ENCODE peak calls at places on chromosome X, in seven cellular contexts. F, W, S, E, X, V and G are unnamed samples.

GRCh38 chrX:13939741-13940597 is 89.7 kb downstream of the GEMIN8 start:
- DNase-seq in F (no peak), W (no peak), S (no peak), E (peak), X (no peak), V (peak), G (no peak)

GRCh38 chrX:98605941-98606340 is 1722.2 kb downstream of the RPA4 start:
- DNase-seq in F (no peak), W (no peak), S (no peak), E (no peak), X (no peak), V (no peak), G (no peak)

GRCh38 chrX:49879656-49880277 is 483 bp downstream of the USP27X start:
- DNase-seq in F (no peak), W (no peak), S (no peak), E (no peak), X (peak), V (no peak), G (no peak)

GRCh38 chrX:71565634-71566033 is 12.6 kb upstream of the GCNA start:
- DNase-seq in F (no peak), W (no peak), S (no peak), E (no peak), X (no peak), V (no peak), G (no peak)

GRCh38 chrX:128846385-128846784 is 676.9 kb downstream of the SMARCA1 start:
- DNase-seq in F (no peak), W (peak), S (no peak), E (no peak), X (no peak), V (no peak), G (no peak)

GRCh38 chrX:111098874-111099273 is 2.9 kb downstream of the PAK3 start:
- DNase-seq in F (peak), W (peak), S (peak), E (peak), X (peak), V (peak), G (peak)

GRCh38 chrX:13488706-13489105 is 80.7 kb upstream of the EGFL6 start:
- DNase-seq in F (no peak), W (no peak), S (no peak), E (no peak), X (no peak), V (peak), G (no peak)

GRCh38 chrX:38215141-38215540 is 5.5 kb downstream of the SRPX start:
- DNase-seq in F (no peak), W (no peak), S (no peak), E (peak), X (peak), V (no peak), G (no peak)

GRCh38 chrX:11665144-11666040 is at the start of gene ARHGAP6:
- DNase-seq in F (peak), W (no peak), S (no peak), E (peak), X (peak), V (no peak), G (no peak)

GRCh38 chrX:12309040-12309732 is 170.9 kb downstream of the FRMPD4 start:
- DNase-seq in F (no peak), W (no peak), S (no peak), E (no peak), X (no peak), V (no peak), G (no peak)

GRCh38 chrX:106220177-106220576 is 52.1 kb downstream of the PWWP3B start:
- DNase-seq in F (no peak), W (peak), S (no peak), E (no peak), X (no peak), V (no peak), G (peak)

GRCh38 chrX:15750611-15751159 is 12.6 kb downstream of the CA5B start:
- DNase-seq in F (no peak), W (no peak), S (no peak), E (peak), X (peak), V (no peak), G (no peak)

GRCh38 chrX:32877592-32877991 is 333.8 kb downstream of the DMD start:
- DNase-seq in F (no peak), W (no peak), S (no peak), E (peak), X (no peak), V (no peak), G (no peak)

GRCh38 chrX:24485323-24485722 is 20.2 kb downstream of the PDK3 start:
- DNase-seq in F (no peak), W (no peak), S (no peak), E (no peak), X (no peak), V (no peak), G (no peak)

GRCh38 chrX:12021708-12022107 is 116.6 kb upstream of the FRMPD4 start:
- DNase-seq in F (no peak), W (no peak), S (no peak), E (no peak), X (no peak), V (no peak), G (no peak)

GRCh38 chrX:57771689-57772088 is 91.6 kb upstream of the NLRP2B start:
- DNase-seq in F (no peak), W (no peak), S (no peak), E (peak), X (peak), V (no peak), G (no peak)

GRCh38 chrX:24423960-24424359 is 41.1 kb upstream of the PDK3 start:
- DNase-seq in F (no peak), W (no peak), S (no peak), E (no peak), X (no peak), V (no peak), G (no peak)

GRCh38 chrX:72314881-72315280 is 9.2 kb upstream of the CITED1 start:
- DNase-seq in F (no peak), W (no peak), S (no peak), E (no peak), X (no peak), V (no peak), G (no peak)

GRCh38 chrX:41302293-41302868 is 31.6 kb upstream of the DDX3X start:
- DNase-seq in F (no peak), W (no peak), S (no peak), E (no peak), X (peak), V (no peak), G (no peak)

GRCh38 chrX:24243692-24244091 is 70.2 kb downstream of the SUPT20HL2 start:
- DNase-seq in F (no peak), W (no peak), S (no peak), E (no peak), X (no peak), V (no peak), G (no peak)

GRCh38 chrX:19904778-19905367 is 17.5 kb upstream of the SH3KBP1 start:
- DNase-seq in F (no peak), W (peak), S (no peak), E (no peak), X (peak), V (peak), G (peak)

GRCh38 chrX:94977562-94977961 is 1303.6 kb downstream of the FAM133A start:
- DNase-seq in F (no peak), W (no peak), S (no peak), E (no peak), X (no peak), V (no peak), G (no peak)

GRCh38 chrX:37690123-37690522 is 4.5 kb downstream of the XK start:
- DNase-seq in F (no peak), W (no peak), S (no peak), E (no peak), X (no peak), V (no peak), G (no peak)

GRCh38 chrX:102599084-102599949 is at the start of gene ARMCX5:
- DNase-seq in F (peak), W (peak), S (peak), E (peak), X (peak), V (peak), G (peak)